ENCODE peak calls at places on chromosome 6, in nine cellular contexts. W is fibroblast of lung; N is left ventricle myocardium inferior; L is cardiac muscle cell; V is stomach; G is CD8-positive, alpha-beta T cell; H is lung; T is RWPE1; J is CD4-positive, alpha-beta T cell. M is an unnamed sample.

GRCh38 chr6:170156448-170157375 is 134.2 kb downstream of the DLL1 start:
- DNase-seq in J (no peak), L (no peak), V (no peak), H (no peak), N (peak), G (no peak), W (no peak), T (no peak), M (no peak)

GRCh38 chr6:100965069-100965468 is 83.9 kb upstream of the ASCC3 start:
- DNase-seq in W (no peak), G (no peak), J (no peak), T (no peak), H (no peak), L (no peak), V (no peak), N (no peak), M (no peak)

GRCh38 chr6:154356690-154357089 is at the start of gene IPCEF1:
- DNase-seq in G (no peak), W (no peak), N (no peak), L (no peak), H (no peak), J (no peak), V (no peak), T (no peak), M (no peak)

GRCh38 chr6:138682722-138683521 is 90.6 kb upstream of the CCDC28A start:
- DNase-seq in G (no peak), V (no peak), N (no peak), T (peak), W (peak), J (no peak), L (no peak), H (no peak), M (no peak)

GRCh38 chr6:108260126-108260808 is 573 bp downstream of the SNX3 start:
- DNase-seq in H (no peak), J (no peak), T (peak), L (peak), V (peak), W (peak), N (peak), G (no peak), M (peak)

GRCh38 chr6:118748311-118749062 is 97.1 kb upstream of the CEP85L start:
- DNase-seq in L (no peak), T (no peak), N (no peak), J (no peak), W (peak), V (no peak), G (no peak), H (no peak), M (peak)

GRCh38 chr6:150897400-150897943 is 32.0 kb downstream of the MTHFD1L start:
- DNase-seq in N (no peak), W (no peak), V (no peak), H (no peak), G (no peak), T (no peak), L (no peak), J (no peak), M (no peak)

GRCh38 chr6:1514078-1514477 is 95.6 kb upstream of the FOXC1 start:
- DNase-seq in H (no peak), T (no peak), L (no peak), J (no peak), V (no peak), W (no peak), G (no peak), N (no peak), M (no peak)

GRCh38 chr6:154494592-154494991 is 15.9 kb downstream of the CNKSR3 start:
- DNase-seq in G (no peak), J (no peak), N (no peak), W (no peak), T (no peak), L (no peak), V (no peak), H (no peak), M (no peak)

GRCh38 chr6:108627692-108628565 is 67.2 kb downstream of the FOXO3 start:
- DNase-seq in T (no peak), J (no peak), G (no peak), L (no peak), H (no peak), V (no peak), N (no peak), W (peak), M (no peak)

GRCh38 chr6:63529498-63529897 is 42.8 kb upstream of the LOC128125822 start:
- DNase-seq in L (no peak), J (no peak), V (no peak), T (no peak), N (no peak), W (peak), H (no peak), G (no peak), M (no peak)

GRCh38 chr6:140134224-140134623 is 759.8 kb upstream of the CITED2 start:
- DNase-seq in T (no peak), H (no peak), G (no peak), J (no peak), L (no peak), N (no peak), V (no peak), W (no peak), M (no peak)

GRCh38 chr6:36844232-36845170 is 5.3 kb upstream of the CPNE5 start:
- DNase-seq in H (no peak), N (peak), T (no peak), J (no peak), V (no peak), G (no peak), W (no peak), L (no peak), M (no peak)

GRCh38 chr6:128131566-128131965 is 230.7 kb upstream of the THEMIS start:
- DNase-seq in N (no peak), L (no peak), H (no peak), J (no peak), V (no peak), W (peak), G (no peak), T (no peak), M (no peak)

GRCh38 chr6:43648248-43648647 is 3.4 kb downstream of the RSPH9 start:
- DNase-seq in V (no peak), G (no peak), H (no peak), L (no peak), J (no peak), T (no peak), W (no peak), N (no peak), M (no peak)

GRCh38 chr6:96899019-96899418 is 1.3 kb upstream of the NDUFAF4 start:
- DNase-seq in J (no peak), H (no peak), L (peak), G (no peak), N (no peak), T (peak), V (no peak), W (peak), M (peak)

GRCh38 chr6:25053875-25054371 is 118.2 kb upstream of the RIPOR2 start:
- DNase-seq in N (no peak), G (no peak), T (no peak), W (peak), V (no peak), L (peak), H (no peak), J (no peak), M (no peak)

GRCh38 chr6:158718431-158719126 is 68.7 kb downstream of the SYTL3 start:
- DNase-seq in W (no peak), L (peak), V (peak), G (no peak), N (no peak), J (no peak), H (no peak), T (no peak), M (peak)

GRCh38 chr6:90025418-90026089 is 131.3 kb downstream of the GJA10 start:
- DNase-seq in T (peak), N (no peak), W (peak), J (no peak), H (no peak), V (no peak), L (no peak), G (no peak), M (no peak)

GRCh38 chr6:15521516-15521915 is 141.3 kb downstream of the DTNBP1 start:
- DNase-seq in W (no peak), N (no peak), G (no peak), H (no peak), T (no peak), L (no peak), J (no peak), V (no peak), M (no peak)

GRCh38 chr6:79586548-79586947 is 44.6 kb upstream of the SH3BGRL2 start:
- DNase-seq in V (no peak), H (no peak), L (peak), T (peak), W (peak), J (no peak), G (no peak), N (no peak), M (peak)

GRCh38 chr6:94733066-94733465 is 844.3 kb upstream of the MANEA start:
- DNase-seq in V (no peak), L (no peak), J (no peak), T (no peak), N (no peak), H (no peak), W (no peak), G (no peak), M (peak)
- TF ChIP-seq CTCF in V (no peak), L (no peak), J (no peak), T (no peak), N (no peak), H (no peak), W (no peak), G (no peak), M (peak)

GRCh38 chr6:53070808-53071207 is 5.6 kb downstream of the FBXO9 start:
- DNase-seq in V (no peak), L (peak), G (no peak), H (no peak), W (peak), N (no peak), J (no peak), T (no peak), M (no peak)

GRCh38 chr6:53069431-53069830 is 4.2 kb downstream of the FBXO9 start:
- DNase-seq in J (no peak), T (no peak), G (no peak), V (no peak), W (no peak), H (no peak), L (no peak), N (no peak), M (no peak)

GRCh38 chr6:53074347-53074746 is 9.1 kb downstream of the FBXO9 start:
- DNase-seq in N (no peak), J (no peak), W (no peak), L (no peak), G (no peak), T (no peak), V (no peak), H (no peak), M (no peak)
- H3K27ac ChIP-seq in N (no peak), J (no peak), W (no peak), L (no peak), G (no peak), T (no peak), V (no peak), H (no peak), M (no peak)

DNA sequence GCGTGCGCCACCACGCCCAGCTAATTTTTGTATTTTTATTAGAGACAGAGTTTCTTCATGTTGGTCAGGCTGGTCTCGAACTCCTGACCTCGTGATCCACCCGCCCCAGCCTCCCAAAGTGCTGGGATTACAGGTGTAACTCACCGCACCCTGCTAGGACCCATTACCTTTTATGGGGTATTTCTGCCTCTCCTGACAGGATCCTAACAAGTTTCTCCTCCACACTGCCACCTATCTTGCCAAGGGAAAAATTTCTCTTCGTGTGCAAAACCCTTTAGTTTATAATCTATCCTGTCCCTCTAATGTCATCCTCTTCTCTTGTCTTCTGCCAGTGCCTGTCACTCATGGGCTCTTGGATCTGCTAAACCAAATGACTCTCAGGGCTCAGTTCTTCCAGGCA is 1.9 kb downstream of the STMND1 start:
- DNase-seq in W (no peak), H (no peak), J (no peak), T (no peak), G (no peak), V (no peak), L (no peak), N (no peak), M (peak)
- TF ChIP-seq CTCF in W (no peak), H (no peak), J (no peak), T (no peak), G (no peak), V (no peak), L (peak), N (peak), M (peak)

DNA sequence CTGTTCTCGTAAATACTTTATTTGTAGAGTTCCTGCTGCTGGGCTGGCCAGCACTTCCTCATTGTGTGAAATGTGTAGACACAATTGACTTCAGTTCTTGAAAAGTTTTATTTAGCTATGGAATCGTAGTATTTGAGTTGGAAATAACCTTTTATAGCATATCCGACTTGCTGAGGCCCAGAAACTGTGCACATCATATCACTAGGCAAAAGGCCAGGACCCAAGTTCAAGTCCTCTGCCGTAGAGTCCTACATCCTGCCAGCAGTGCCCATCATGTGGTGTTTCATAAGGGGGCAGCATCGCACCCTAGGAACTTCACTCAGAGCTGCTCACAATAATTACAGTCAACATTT is 207.7 kb upstream of the SNX9 start:
- DNase-seq in N (no peak), H (no peak), V (no peak), L (no peak), J (no peak), W (peak), G (no peak), T (no peak), M (no peak)
- H3K27ac ChIP-seq in N (no peak), H (no peak), V (no peak), L (no peak), J (no peak), W (no peak), G (no peak), T (no peak), M (no peak)

DNA sequence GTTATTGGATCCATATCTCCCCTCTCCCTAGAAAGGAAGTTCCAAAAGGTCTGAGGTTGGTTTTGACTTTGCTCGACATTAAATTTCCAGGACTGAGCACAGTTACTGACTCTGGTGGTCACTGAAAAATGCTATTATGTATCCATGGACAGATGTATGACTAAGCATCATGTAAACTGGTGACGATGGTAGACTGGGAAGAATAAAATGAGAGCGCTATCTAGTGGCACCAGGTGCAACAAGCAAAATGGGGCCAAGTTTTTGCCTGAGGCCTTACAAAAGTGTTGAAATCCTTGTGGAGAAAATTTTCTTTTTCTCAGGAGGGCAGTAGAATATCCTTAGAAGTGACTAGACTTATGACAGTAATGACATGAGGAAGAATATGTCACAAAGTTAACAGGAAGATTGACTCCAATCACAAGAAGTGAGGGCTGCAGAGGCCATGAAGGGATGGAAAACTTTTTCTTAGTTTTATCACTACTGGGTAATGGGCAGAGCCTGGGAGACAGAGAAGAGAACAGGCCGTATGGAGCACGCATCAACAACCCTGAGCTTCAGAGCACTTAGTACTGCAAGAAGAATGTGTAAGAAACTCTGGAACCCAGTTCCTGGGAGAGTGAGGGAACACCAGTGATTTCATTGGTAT is 88.9 kb upstream of the ELOVL5 start:
- DNase-seq in H (peak), J (no peak), N (no peak), T (peak), V (no peak), G (peak), L (peak), W (peak), M (peak)
- TF ChIP-seq CTCF in H (peak), J (peak), N (peak), T (peak), V (peak), G (peak), L (peak), W (peak), M (peak)

M was measured in GM23338.